ENCODE peak calls at places on chromosomes 11 and 22, in ten cellular contexts. One of them, this sample, is unnamed.

GRCh38 chr11:41118521-41118920 is 340.9 kb downstream of the LRRC4C start:
- DNase-seq in A673: no peak
- DNase-seq in keratinocyte: no peak
- DNase-seq in AG09309: no peak
- DNase-seq in Peyer's patch: no peak
- DNase-seq in body of pancreas: no peak
- DNase-seq in esophagus squamous epithelium: no peak
- DNase-seq in HFF-Myc: no peak
- DNase-seq in heart left ventricle: no peak
- DNase-seq in GM23338: peak
- DNase-seq in this sample: no peak

GRCh38 chr11:95150977-95151684 is 61.5 kb downstream of the ENDOD1 start:
- DNase-seq in heart left ventricle: peak
- DNase-seq in A673: peak
- DNase-seq in GM23338: peak
- DNase-seq in HFF-Myc: peak
- DNase-seq in keratinocyte: peak
- DNase-seq in body of pancreas: peak
- DNase-seq in esophagus squamous epithelium: peak
- DNase-seq in Peyer's patch: peak
- DNase-seq in AG09309: peak
- DNase-seq in this sample: peak

GRCh38 chr11:78570031-78570430 is 4.6 kb downstream of the NARS2 start:
- DNase-seq in esophagus squamous epithelium: no peak
- DNase-seq in A673: no peak
- DNase-seq in AG09309: no peak
- DNase-seq in GM23338: no peak
- DNase-seq in heart left ventricle: no peak
- DNase-seq in body of pancreas: no peak
- DNase-seq in Peyer's patch: no peak
- DNase-seq in keratinocyte: no peak
- DNase-seq in HFF-Myc: no peak
- DNase-seq in this sample: no peak

GRCh38 chr11:19674420-19674819 is 38.2 kb upstream of the NAV2 start:
- DNase-seq in GM23338: peak
- DNase-seq in body of pancreas: no peak
- DNase-seq in keratinocyte: no peak
- DNase-seq in HFF-Myc: no peak
- DNase-seq in Peyer's patch: no peak
- DNase-seq in esophagus squamous epithelium: no peak
- DNase-seq in A673: no peak
- DNase-seq in AG09309: no peak
- DNase-seq in heart left ventricle: no peak
- DNase-seq in this sample: no peak

GRCh38 chr11:61120099-61120864 is 18.0 kb downstream of the CD5 start:
- DNase-seq in keratinocyte: no peak
- DNase-seq in esophagus squamous epithelium: no peak
- DNase-seq in Peyer's patch: no peak
- DNase-seq in heart left ventricle: no peak
- DNase-seq in AG09309: no peak
- DNase-seq in GM23338: no peak
- DNase-seq in A673: no peak
- DNase-seq in HFF-Myc: no peak
- DNase-seq in body of pancreas: no peak
- DNase-seq in this sample: no peak

GRCh38 chr11:33598426-33599069 is 102.1 kb downstream of the C11orf91 start:
- DNase-seq in keratinocyte: no peak
- DNase-seq in esophagus squamous epithelium: no peak
- DNase-seq in heart left ventricle: no peak
- DNase-seq in GM23338: peak
- DNase-seq in body of pancreas: no peak
- DNase-seq in Peyer's patch: no peak
- DNase-seq in HFF-Myc: no peak
- DNase-seq in A673: peak
- DNase-seq in AG09309: no peak
- DNase-seq in this sample: no peak

GRCh38 chr22:19942071-19942885 is 660 bp upstream of the TXNRD2 start:
- DNase-seq in body of pancreas: no peak
- DNase-seq in keratinocyte: no peak
- DNase-seq in A673: peak
- DNase-seq in GM23338: no peak
- DNase-seq in Peyer's patch: no peak
- DNase-seq in HFF-Myc: no peak
- DNase-seq in heart left ventricle: peak
- DNase-seq in AG09309: peak
- DNase-seq in esophagus squamous epithelium: no peak
- DNase-seq in this sample: no peak

GRCh38 chr11:119254239-119254638 is 48.1 kb downstream of the CBL start:
- DNase-seq in A673: no peak
- DNase-seq in Peyer's patch: no peak
- DNase-seq in GM23338: no peak
- DNase-seq in body of pancreas: no peak
- DNase-seq in esophagus squamous epithelium: no peak
- DNase-seq in HFF-Myc: no peak
- DNase-seq in AG09309: no peak
- DNase-seq in keratinocyte: no peak
- DNase-seq in heart left ventricle: no peak
- DNase-seq in this sample: no peak

GRCh38 chr22:38454361-38455062 is 487 bp downstream of the KCNJ4 start:
- DNase-seq in keratinocyte: no peak
- DNase-seq in HFF-Myc: no peak
- DNase-seq in GM23338: no peak
- DNase-seq in body of pancreas: no peak
- DNase-seq in A673: no peak
- DNase-seq in Peyer's patch: no peak
- DNase-seq in AG09309: no peak
- DNase-seq in heart left ventricle: peak
- DNase-seq in esophagus squamous epithelium: no peak
- DNase-seq in this sample: no peak

DNA sequence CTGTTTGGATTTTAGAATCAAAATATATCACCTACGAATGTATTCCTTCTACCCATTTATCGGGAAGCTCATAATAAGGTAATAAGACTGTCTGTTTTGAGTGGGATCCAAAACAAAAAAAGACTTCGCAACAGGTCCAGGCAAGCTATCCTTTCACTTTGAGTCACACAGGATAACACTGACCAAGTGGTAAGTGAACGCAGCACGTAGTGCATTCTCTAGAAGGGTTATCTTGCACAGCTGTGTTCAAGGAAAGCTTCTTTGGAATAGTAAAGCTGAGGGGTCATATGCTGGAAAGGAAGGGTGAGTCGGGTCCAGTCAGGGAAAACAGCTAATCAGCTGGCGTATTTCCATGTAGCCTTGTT is 22.3 kb upstream of the NRGN start:
- DNase-seq in HFF-Myc: no peak
- DNase-seq in esophagus squamous epithelium: no peak
- DNase-seq in GM23338: no peak
- DNase-seq in A673: no peak
- DNase-seq in body of pancreas: no peak
- DNase-seq in Peyer's patch: no peak
- DNase-seq in heart left ventricle: no peak
- DNase-seq in AG09309: no peak
- DNase-seq in keratinocyte: peak
- DNase-seq in this sample: no peak
- H3K4me3 ChIP-seq in HFF-Myc: no peak
- H3K4me3 ChIP-seq in esophagus squamous epithelium: peak
- H3K4me3 ChIP-seq in GM23338: peak
- H3K4me3 ChIP-seq in A673: no peak
- H3K4me3 ChIP-seq in body of pancreas: no peak
- H3K4me3 ChIP-seq in Peyer's patch: no peak
- H3K4me3 ChIP-seq in heart left ventricle: peak
- H3K4me3 ChIP-seq in AG09309: no peak
- H3K4me3 ChIP-seq in keratinocyte: no peak
- H3K4me3 ChIP-seq in this sample: no peak

GRCh38 chr11:5713695-5714094 is 22.6 kb upstream of the OR56B1 start:
- DNase-seq in heart left ventricle: no peak
- DNase-seq in HFF-Myc: no peak
- DNase-seq in A673: no peak
- DNase-seq in keratinocyte: no peak
- DNase-seq in body of pancreas: no peak
- DNase-seq in GM23338: no peak
- DNase-seq in AG09309: no peak
- DNase-seq in Peyer's patch: no peak
- DNase-seq in esophagus squamous epithelium: no peak
- DNase-seq in this sample: no peak

GRCh38 chr11:5712507-5712906 is 22.9 kb downstream of the TRIM22 start:
- DNase-seq in heart left ventricle: no peak
- DNase-seq in A673: no peak
- DNase-seq in keratinocyte: no peak
- DNase-seq in AG09309: no peak
- DNase-seq in HFF-Myc: no peak
- DNase-seq in GM23338: peak
- DNase-seq in body of pancreas: no peak
- DNase-seq in esophagus squamous epithelium: no peak
- DNase-seq in Peyer's patch: no peak
- DNase-seq in this sample: no peak
- TF ChIP-seq CTCF in heart left ventricle: no peak
- TF ChIP-seq CTCF in A673: peak
- TF ChIP-seq CTCF in keratinocyte: no peak
- TF ChIP-seq CTCF in AG09309: peak
- TF ChIP-seq CTCF in HFF-Myc: no peak
- TF ChIP-seq CTCF in GM23338: no peak
- TF ChIP-seq CTCF in body of pancreas: peak
- TF ChIP-seq CTCF in esophagus squamous epithelium: peak
- TF ChIP-seq CTCF in Peyer's patch: peak
- TF ChIP-seq CTCF in this sample: peak

GRCh38 chr11:126282361-126282741 is 542 bp upstream of the TIRAP start:
- DNase-seq in AG09309: no peak
- DNase-seq in Peyer's patch: peak
- DNase-seq in keratinocyte: no peak
- DNase-seq in A673: peak
- DNase-seq in HFF-Myc: no peak
- DNase-seq in GM23338: peak
- DNase-seq in esophagus squamous epithelium: no peak
- DNase-seq in body of pancreas: peak
- DNase-seq in heart left ventricle: peak
- DNase-seq in this sample: no peak

GRCh38 chr11:126281666-126282175 is 1.2 kb upstream of the TIRAP start:
- DNase-seq in AG09309: no peak
- DNase-seq in esophagus squamous epithelium: no peak
- DNase-seq in keratinocyte: no peak
- DNase-seq in HFF-Myc: no peak
- DNase-seq in body of pancreas: no peak
- DNase-seq in A673: no peak
- DNase-seq in GM23338: no peak
- DNase-seq in heart left ventricle: no peak
- DNase-seq in Peyer's patch: no peak
- DNase-seq in this sample: no peak

GRCh38 chr11:126288237-126288636 is 5.3 kb downstream of the TIRAP start:
- DNase-seq in Peyer's patch: no peak
- DNase-seq in keratinocyte: no peak
- DNase-seq in HFF-Myc: no peak
- DNase-seq in body of pancreas: no peak
- DNase-seq in AG09309: no peak
- DNase-seq in esophagus squamous epithelium: no peak
- DNase-seq in GM23338: no peak
- DNase-seq in A673: no peak
- DNase-seq in heart left ventricle: no peak
- DNase-seq in this sample: no peak

GRCh38 chr11:126282742-126283591 is at the start of gene TIRAP:
- DNase-seq in GM23338: peak
- DNase-seq in esophagus squamous epithelium: no peak
- DNase-seq in heart left ventricle: peak
- DNase-seq in Peyer's patch: peak
- DNase-seq in body of pancreas: peak
- DNase-seq in keratinocyte: no peak
- DNase-seq in AG09309: no peak
- DNase-seq in HFF-Myc: no peak
- DNase-seq in A673: peak
- DNase-seq in this sample: no peak

DNA sequence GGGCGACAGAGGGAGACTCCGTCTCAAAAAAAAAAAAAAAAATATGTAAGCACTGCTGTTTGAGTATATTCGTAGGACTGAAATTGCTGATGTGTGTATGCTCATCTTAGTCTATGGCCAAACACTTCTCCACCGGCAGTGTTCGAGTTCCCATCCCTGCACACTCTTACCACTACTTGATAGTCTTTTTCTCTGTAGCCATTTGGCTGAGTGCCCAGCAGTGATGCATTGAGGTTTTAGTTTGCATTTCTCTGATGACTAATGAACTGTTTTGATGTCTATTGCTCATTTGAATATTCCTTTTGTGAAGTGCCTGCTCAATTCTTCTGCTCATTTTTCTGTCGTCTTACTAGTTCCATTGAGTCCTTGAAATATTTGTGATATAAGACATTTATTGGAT is 1.9 kb downstream of the TIRAP start:
- DNase-seq in Peyer's patch: no peak
- DNase-seq in HFF-Myc: peak
- DNase-seq in body of pancreas: peak
- DNase-seq in A673: peak
- DNase-seq in AG09309: peak
- DNase-seq in keratinocyte: no peak
- DNase-seq in GM23338: no peak
- DNase-seq in esophagus squamous epithelium: peak
- DNase-seq in heart left ventricle: peak
- DNase-seq in this sample: peak
- H3K4me3 ChIP-seq in Peyer's patch: no peak
- H3K4me3 ChIP-seq in HFF-Myc: no peak
- H3K4me3 ChIP-seq in body of pancreas: no peak
- H3K4me3 ChIP-seq in A673: peak
- H3K4me3 ChIP-seq in AG09309: no peak
- H3K4me3 ChIP-seq in keratinocyte: no peak
- H3K4me3 ChIP-seq in GM23338: no peak
- H3K4me3 ChIP-seq in esophagus squamous epithelium: no peak
- H3K4me3 ChIP-seq in heart left ventricle: peak
- H3K4me3 ChIP-seq in this sample: no peak

GRCh38 chr22:25775501-25775900 is 33.5 kb downstream of the MYO18B start:
- DNase-seq in esophagus squamous epithelium: no peak
- DNase-seq in HFF-Myc: no peak
- DNase-seq in heart left ventricle: no peak
- DNase-seq in AG09309: no peak
- DNase-seq in GM23338: peak
- DNase-seq in body of pancreas: no peak
- DNase-seq in Peyer's patch: no peak
- DNase-seq in keratinocyte: no peak
- DNase-seq in A673: no peak
- DNase-seq in this sample: no peak

GRCh38 chr22:25772288-25772687 is 30.3 kb downstream of the MYO18B start:
- DNase-seq in HFF-Myc: no peak
- DNase-seq in body of pancreas: no peak
- DNase-seq in AG09309: no peak
- DNase-seq in A673: no peak
- DNase-seq in Peyer's patch: no peak
- DNase-seq in GM23338: no peak
- DNase-seq in esophagus squamous epithelium: no peak
- DNase-seq in heart left ventricle: no peak
- DNase-seq in keratinocyte: no peak
- DNase-seq in this sample: no peak

GRCh38 chr22:25777411-25777810 is 35.4 kb downstream of the MYO18B start:
- DNase-seq in heart left ventricle: no peak
- DNase-seq in keratinocyte: no peak
- DNase-seq in esophagus squamous epithelium: no peak
- DNase-seq in GM23338: no peak
- DNase-seq in A673: no peak
- DNase-seq in body of pancreas: no peak
- DNase-seq in HFF-Myc: no peak
- DNase-seq in AG09309: no peak
- DNase-seq in Peyer's patch: no peak
- DNase-seq in this sample: no peak

GRCh38 chr22:25777870-25778269 is 35.9 kb downstream of the MYO18B start:
- DNase-seq in AG09309: peak
- DNase-seq in HFF-Myc: no peak
- DNase-seq in Peyer's patch: no peak
- DNase-seq in heart left ventricle: no peak
- DNase-seq in keratinocyte: no peak
- DNase-seq in body of pancreas: no peak
- DNase-seq in A673: peak
- DNase-seq in esophagus squamous epithelium: no peak
- DNase-seq in GM23338: peak
- DNase-seq in this sample: peak

GRCh38 chr22:25774575-25775026 is 32.6 kb downstream of the MYO18B start:
- DNase-seq in AG09309: no peak
- DNase-seq in Peyer's patch: no peak
- DNase-seq in keratinocyte: no peak
- DNase-seq in A673: peak
- DNase-seq in HFF-Myc: no peak
- DNase-seq in heart left ventricle: no peak
- DNase-seq in esophagus squamous epithelium: no peak
- DNase-seq in body of pancreas: no peak
- DNase-seq in GM23338: peak
- DNase-seq in this sample: no peak
- TF ChIP-seq CTCF in AG09309: peak
- TF ChIP-seq CTCF in Peyer's patch: peak
- TF ChIP-seq CTCF in keratinocyte: peak
- TF ChIP-seq CTCF in A673: peak
- TF ChIP-seq CTCF in HFF-Myc: peak
- TF ChIP-seq CTCF in heart left ventricle: no peak
- TF ChIP-seq CTCF in esophagus squamous epithelium: no peak
- TF ChIP-seq CTCF in body of pancreas: peak
- TF ChIP-seq CTCF in GM23338: peak
- TF ChIP-seq CTCF in this sample: peak